ENCODE peak calls at places on chromosomes 13 and 19, in nine cellular contexts. E, S, C, Q, O, K, Z, V and M are unnamed samples.

GRCh38 chr19:4233282-4233853 is 4.0 kb downstream of the EBI3 start:
- DNase-seq in E (no peak), S (peak; percentile 25), C (peak; percentile 75), Q (peak; percentile 55), O (no peak), K (peak; percentile 72), Z (peak; percentile 65), V (peak; percentile 40), M (peak; percentile 76)

GRCh38 chr13:39263531-39263930 is 225.3 kb downstream of the NHLRC3 start:
- DNase-seq in E (no peak), S (no peak), C (no peak), Q (no peak), O (no peak), K (no peak), Z (no peak), V (no peak), M (no peak)

GRCh38 chr13:110637747-110638146 is 22.4 kb downstream of the NAXD start:
- DNase-seq in E (no peak), S (no peak), C (peak; percentile 25), Q (no peak), O (no peak), K (no peak), Z (no peak), V (no peak), M (no peak)

GRCh38 chr13:67967031-67967430 is 736.9 kb upstream of the PCDH9 start:
- DNase-seq in E (no peak), S (no peak), C (no peak), Q (no peak), O (no peak), K (no peak), Z (no peak), V (no peak), M (no peak)

GRCh38 chr13:23703241-23703640 is 133.0 kb downstream of the TNFRSF19 start:
- DNase-seq in E (no peak), S (no peak), C (no peak), Q (peak; percentile 71), O (no peak), K (no peak), Z (no peak), V (no peak), M (no peak)

GRCh38 chr19:2260341-2260751 is 4.1 kb upstream of the JSRP1 start:
- DNase-seq in E (no peak), S (no peak), C (peak; percentile 45), Q (no peak), O (no peak), K (no peak), Z (no peak), V (no peak), M (no peak)

GRCh38 chr13:113458218-113459065 is 5.2 kb upstream of the ADPRHL1 start:
- DNase-seq in E (peak; percentile 56), S (no peak), C (no peak), Q (peak; percentile 7), O (no peak), K (no peak), Z (no peak), V (no peak), M (peak; percentile 49)

GRCh38 chr13:75271851-75272250 is 210.1 kb downstream of the TBC1D4 start:
- DNase-seq in E (no peak), S (no peak), C (no peak), Q (peak; percentile 41), O (no peak), K (no peak), Z (no peak), V (no peak), M (no peak)

GRCh38 chr13:39370048-39370447 is 232.9 kb downstream of the LHFPL6 start:
- DNase-seq in E (no peak), S (no peak), C (no peak), Q (no peak), O (no peak), K (no peak), Z (no peak), V (no peak), M (no peak)

GRCh38 chr19:39157275-39157996 is 31.9 kb downstream of the PAK4 start:
- DNase-seq in E (peak; percentile 67), S (no peak), C (no peak), Q (no peak), O (no peak), K (no peak), Z (no peak), V (no peak), M (no peak)

GRCh38 chr13:93736111-93736510 is 509.5 kb downstream of the GPC6 start:
- DNase-seq in E (no peak), S (no peak), C (no peak), Q (peak; percentile 72), O (no peak), K (no peak), Z (no peak), V (no peak), M (no peak)

GRCh38 chr19:24048261-24048660 is 38.7 kb upstream of the ZNF254 start:
- DNase-seq in E (no peak), S (no peak), C (no peak), Q (no peak), O (no peak), K (no peak), Z (no peak), V (no peak), M (no peak)